ENCODE peak calls at places on chromosomes 12 and 14, in six cellular contexts. S is CD8-positive, alpha-beta T cell; W is A549; O is progenitor cell of endocrine pancreas; C is lower leg skin; B is breast epithelium. J is an unnamed sample.

GRCh38 chr12:46364777-46365580 is 7.6 kb downstream of the SLC38A2 start:
- DNase-seq in S (no peak), W (no peak), O (no peak), C (no peak), B (no peak), J (no peak)

GRCh38 chr14:38941485-38941884 is 161.6 kb downstream of the SEC23A start:
- DNase-seq in S (no peak), W (no peak), O (no peak), C (no peak), B (no peak), J (no peak)

GRCh38 chr14:99808133-99808505 is 14.9 kb downstream of the EML1 start:
- DNase-seq in S (no peak), W (no peak), O (no peak), C (peak; percentile 65), B (no peak), J (peak; percentile 11)

GRCh38 chr14:51018521-51018920 is 74.2 kb upstream of the PYGL start:
- DNase-seq in S (no peak), W (no peak), O (no peak), C (no peak), B (no peak), J (no peak)

GRCh38 chr14:55578511-55578910 is 1.5 kb upstream of the KTN1 start:
- DNase-seq in S (no peak), W (no peak), O (no peak), C (no peak), B (no peak), J (no peak)

GRCh38 chr14:53929871-53930685 is 26.5 kb downstream of the BMP4 start:
- DNase-seq in S (no peak), W (peak; percentile 22), O (peak; percentile 52), C (no peak), B (no peak), J (no peak)

GRCh38 chr12:68185598-68185997 is 26.1 kb upstream of the IFNG start:
- DNase-seq in S (no peak), W (no peak), O (no peak), C (no peak), B (no peak), J (no peak)

GRCh38 chr12:75892779-75893408 is 138.7 kb downstream of the PHLDA1 start:
- DNase-seq in S (no peak), W (no peak), O (no peak), C (no peak), B (no peak), J (no peak)

GRCh38 chr12:45268672-45269406 is 52.9 kb downstream of the ANO6 start:
- DNase-seq in S (no peak), W (peak; percentile 35), O (no peak), C (peak; percentile 89), B (peak; percentile 61), J (peak; percentile 76)

GRCh38 chr12:123242083-123242904 is 9.1 kb downstream of the MTRFR start:
- DNase-seq in S (no peak), W (no peak), O (no peak), C (peak; percentile 72), B (no peak), J (no peak)

GRCh38 chr12:48980953-48981756 is 3.0 kb downstream of the WNT1 start:
- DNase-seq in S (peak; percentile 55), W (peak; percentile 66), O (no peak), C (no peak), B (no peak), J (no peak)

GRCh38 chr12:40141996-40142395 is 36.1 kb upstream of the SLC2A13 start:
- DNase-seq in S (no peak), W (no peak), O (no peak), C (no peak), B (no peak), J (no peak)

GRCh38 chr14:91405241-91405721 is 12.3 kb downstream of the CCDC88C start:
- DNase-seq in S (peak; percentile 76), W (no peak), O (no peak), C (no peak), B (no peak), J (no peak)

GRCh38 chr12:122393822-122394221 is 28.6 kb downstream of the CLIP1 start:
- DNase-seq in S (no peak), W (no peak), O (no peak), C (no peak), B (no peak), J (no peak)

GRCh38 chr12:6849976-6850560 is 1.0 kb downstream of the CDCA3 start:
- DNase-seq in S (no peak), W (no peak), O (no peak), C (no peak), B (no peak), J (no peak)

GRCh38 chr14:68451676-68452387 is 341.0 kb downstream of the ZFP36L1 start:
- DNase-seq in S (no peak), W (no peak), O (no peak), C (no peak), B (no peak), J (no peak)

GRCh38 chr12:117360222-117360550 is 1.2 kb downstream of the NOS1 start:
- DNase-seq in S (no peak), W (no peak), O (no peak), C (no peak), B (no peak), J (no peak)

GRCh38 chr14:52553671-52554575 is 1.3 kb downstream of the GPR137C start:
- DNase-seq in S (peak; percentile 88), W (no peak), O (peak; percentile 39), C (peak; percentile 97), B (peak; percentile 90), J (peak; percentile 89)

GRCh38 chr12:24743891-24744793 is 204.8 kb downstream of the BCAT1 start:
- DNase-seq in S (no peak), W (no peak), O (no peak), C (no peak), B (no peak), J (no peak)

GRCh38 chr12:23621910-23622309 is 327.6 kb downstream of the SOX5 start:
- DNase-seq in S (no peak), W (no peak), O (no peak), C (no peak), B (no peak), J (no peak)

GRCh38 chr12:65823481-65824313 is 586 bp upstream of the HMGA2 start:
- DNase-seq in S (no peak), W (peak; percentile 53), O (peak; percentile 39), C (peak; percentile 88), B (no peak), J (peak; percentile 17)

GRCh38 chr12:14340371-14340770 is 25.1 kb upstream of the ATF7IP start:
- DNase-seq in S (no peak), W (no peak), O (no peak), C (no peak), B (no peak), J (no peak)

GRCh38 chr12:3882896-3883564 is 9.8 kb upstream of the PARP11 start:
- DNase-seq in S (no peak), W (peak; percentile 22), O (no peak), C (no peak), B (no peak), J (no peak)
- TF ChIP-seq CTCF in S (no peak), W (no peak), O (peak; percentile 38), C (no peak), B (no peak), J (peak; percentile 4)

GRCh38 chr14:70192915-70193314 is 4.2 kb upstream of the SLC8A3 start:
- DNase-seq in S (no peak), W (no peak), O (no peak), C (no peak), B (no peak), J (no peak)
- TF ChIP-seq CTCF in S (no peak), W (no peak), O (no peak), C (no peak), B (no peak), J (no peak)

GRCh38 chr12:124939428-124940142 is 25.1 kb upstream of the UBC start:
- DNase-seq in S (peak; percentile 89), W (peak; percentile 72), O (peak; percentile 85), C (peak; percentile 98), B (peak; percentile 86), J (peak; percentile 93)
- TF ChIP-seq CTCF in S (no peak), W (no peak), O (no peak), C (no peak), B (peak; percentile 23), J (peak; percentile 2)

DNA sequence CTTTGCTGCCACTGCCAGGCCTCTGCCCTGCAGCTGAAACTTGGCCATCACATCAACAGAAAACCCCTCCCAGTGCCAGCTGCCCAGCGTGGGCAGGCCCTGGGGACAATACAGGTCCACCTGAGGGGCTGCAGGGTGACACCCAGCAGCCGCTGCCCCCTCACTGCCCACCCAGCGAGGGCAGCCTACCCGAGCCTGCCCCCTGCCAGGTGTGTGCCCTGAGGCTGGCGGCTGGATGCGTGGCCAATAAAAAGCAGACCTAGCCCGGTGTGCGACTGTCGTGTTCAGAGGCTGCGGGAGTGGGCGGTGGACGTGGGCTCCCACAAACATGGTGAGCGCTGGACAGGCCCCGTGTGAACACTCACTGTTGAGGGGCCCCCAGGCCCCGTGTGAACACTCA is 4.7 kb upstream of the ADSS1 start:
- DNase-seq in S (no peak), W (no peak), O (no peak), C (no peak), B (no peak), J (no peak)
- TF ChIP-seq CTCF in S (no peak), W (no peak), O (no peak), C (no peak), B (no peak), J (no peak)

J was measured in uterus.